ENCODE peak calls at places on chromosomes 11 and 22, in four cellular contexts. X is BJ, O is bronchial epithelial cell, H is GM20000. L is an unnamed sample.
A peak's percentile ranks its signal among the peaks of the same experiment; 100 is the strongest.

GRCh38 chr11:85698195-85698594 is 12.2 kb upstream of the CCDC89 start:
- DNase-seq in X (no peak), O (peak; percentile 49), H (no peak), L (no peak)

GRCh38 chr11:67613960-67614715 is 7.4 kb downstream of the NDUFV1 start:
- DNase-seq in X (no peak), O (peak; percentile 64), H (peak; percentile 88), L (peak; percentile 40)

GRCh38 chr11:66619080-66619554 is 2.7 kb downstream of the RBM14 start:
- DNase-seq in X (peak; percentile 25), O (peak; percentile 93), H (peak; percentile 58), L (peak; percentile 98)

GRCh38 chr22:24968066-24968561 is 15.6 kb downstream of the KIAA1671 start:
- DNase-seq in X (no peak), O (peak; percentile 53), H (no peak), L (no peak)

GRCh38 chr11:108959124-108959761 is 294.4 kb downstream of the DDX10 start:
- DNase-seq in X (no peak), O (no peak), H (no peak), L (no peak)

GRCh38 chr22:32389685-32390084 is 22.4 kb downstream of the RTCB start:
- DNase-seq in X (no peak), O (no peak), H (no peak), L (peak; percentile 32)

GRCh38 chr11:126111458-126112116 is 48.9 kb upstream of the CDON start:
- DNase-seq in X (no peak), O (no peak), H (no peak), L (no peak)

GRCh38 chr11:123429336-123429735 is 733 bp upstream of the GRAMD1B start:
- DNase-seq in X (peak; percentile 63), O (peak; percentile 49), H (no peak), L (peak; percentile 29)

GRCh38 chr11:6755953-6756347 is 15.8 kb downstream of the OR2AG2 start:
- DNase-seq in X (no peak), O (no peak), H (no peak), L (no peak)